ENCODE peak calls at places on chromosome 9, in nine cellular contexts. One of them, this sample, is unnamed.
A peak's percentile ranks its signal among the peaks of the same experiment; 100 is the strongest.

GRCh38 chr9:127417130-127418036 is 6.8 kb upstream of the ZNF79 start:
- DNase-seq in Peyer's patch: no peak
- DNase-seq in adrenal gland: no peak
- DNase-seq in psoas muscle: no peak
- DNase-seq in right atrium auricular region: no peak
- DNase-seq in fibroblast of lung: peak; percentile 33
- DNase-seq in lung: no peak
- DNase-seq in breast epithelium: no peak
- DNase-seq in neural progenitor cell: no peak
- DNase-seq in this sample: no peak

GRCh38 chr9:116156621-116157314 is 3.2 kb downstream of the PAPPA start:
- DNase-seq in Peyer's patch: peak; percentile 49
- DNase-seq in adrenal gland: peak; percentile 24
- DNase-seq in psoas muscle: peak; percentile 64
- DNase-seq in right atrium auricular region: peak; percentile 87
- DNase-seq in fibroblast of lung: peak; percentile 65
- DNase-seq in lung: peak; percentile 39
- DNase-seq in breast epithelium: no peak
- DNase-seq in neural progenitor cell: peak; percentile 67
- DNase-seq in this sample: peak; percentile 81

GRCh38 chr9:22392523-22392922 is 54.1 kb upstream of the DMRTA1 start:
- DNase-seq in Peyer's patch: no peak
- DNase-seq in adrenal gland: no peak
- DNase-seq in psoas muscle: no peak
- DNase-seq in right atrium auricular region: no peak
- DNase-seq in fibroblast of lung: no peak
- DNase-seq in lung: no peak
- DNase-seq in breast epithelium: no peak
- DNase-seq in neural progenitor cell: no peak
- DNase-seq in this sample: no peak

GRCh38 chr9:122186301-122186700 is 26.6 kb downstream of the MORN5 start:
- DNase-seq in Peyer's patch: peak; percentile 52
- DNase-seq in adrenal gland: no peak
- DNase-seq in psoas muscle: no peak
- DNase-seq in right atrium auricular region: no peak
- DNase-seq in fibroblast of lung: no peak
- DNase-seq in lung: no peak
- DNase-seq in breast epithelium: no peak
- DNase-seq in neural progenitor cell: peak; percentile 21
- DNase-seq in this sample: no peak

GRCh38 chr9:115261656-115262081 is 143.7 kb upstream of the TNC start:
- DNase-seq in Peyer's patch: no peak
- DNase-seq in adrenal gland: no peak
- DNase-seq in psoas muscle: no peak
- DNase-seq in right atrium auricular region: no peak
- DNase-seq in fibroblast of lung: peak; percentile 56
- DNase-seq in lung: no peak
- DNase-seq in breast epithelium: no peak
- DNase-seq in neural progenitor cell: no peak
- DNase-seq in this sample: no peak

GRCh38 chr9:110426052-110426709 is 88.5 kb upstream of the TXNDC8 start:
- DNase-seq in Peyer's patch: no peak
- DNase-seq in adrenal gland: no peak
- DNase-seq in psoas muscle: no peak
- DNase-seq in right atrium auricular region: no peak
- DNase-seq in fibroblast of lung: peak; percentile 40
- DNase-seq in lung: no peak
- DNase-seq in breast epithelium: no peak
- DNase-seq in neural progenitor cell: no peak
- DNase-seq in this sample: no peak

GRCh38 chr9:117344892-117345660 is 69.8 kb downstream of the ASTN2 start:
- DNase-seq in Peyer's patch: no peak
- DNase-seq in adrenal gland: no peak
- DNase-seq in psoas muscle: no peak
- DNase-seq in right atrium auricular region: no peak
- DNase-seq in fibroblast of lung: peak; percentile 1
- DNase-seq in lung: no peak
- DNase-seq in breast epithelium: no peak
- DNase-seq in neural progenitor cell: peak; percentile 70
- DNase-seq in this sample: no peak

GRCh38 chr9:14205463-14205862 is 108.5 kb downstream of the NFIB start:
- DNase-seq in Peyer's patch: no peak
- DNase-seq in adrenal gland: no peak
- DNase-seq in psoas muscle: no peak
- DNase-seq in right atrium auricular region: no peak
- DNase-seq in fibroblast of lung: peak; percentile 98
- DNase-seq in lung: no peak
- DNase-seq in breast epithelium: no peak
- DNase-seq in neural progenitor cell: no peak
- DNase-seq in this sample: no peak

GRCh38 chr9:92055624-92056023 is 59.6 kb downstream of the SPTLC1 start:
- DNase-seq in Peyer's patch: no peak
- DNase-seq in adrenal gland: no peak
- DNase-seq in psoas muscle: no peak
- DNase-seq in right atrium auricular region: no peak
- DNase-seq in fibroblast of lung: no peak
- DNase-seq in lung: no peak
- DNase-seq in breast epithelium: no peak
- DNase-seq in neural progenitor cell: peak; percentile 65
- DNase-seq in this sample: no peak

GRCh38 chr9:136054798-136055714 is 40.0 kb downstream of the NACC2 start:
- DNase-seq in Peyer's patch: no peak
- DNase-seq in adrenal gland: no peak
- DNase-seq in psoas muscle: no peak
- DNase-seq in right atrium auricular region: no peak
- DNase-seq in fibroblast of lung: no peak
- DNase-seq in lung: no peak
- DNase-seq in breast epithelium: no peak
- DNase-seq in neural progenitor cell: no peak
- DNase-seq in this sample: no peak

GRCh38 chr9:124295097-124295794 is 37.5 kb downstream of the NEK6 start:
- DNase-seq in Peyer's patch: no peak
- DNase-seq in adrenal gland: no peak
- DNase-seq in psoas muscle: no peak
- DNase-seq in right atrium auricular region: no peak
- DNase-seq in fibroblast of lung: peak; percentile 62
- DNase-seq in lung: no peak
- DNase-seq in breast epithelium: no peak
- DNase-seq in neural progenitor cell: no peak
- DNase-seq in this sample: no peak

GRCh38 chr9:2271426-2271825 is 256.3 kb downstream of the SMARCA2 start:
- DNase-seq in Peyer's patch: peak; percentile 60
- DNase-seq in adrenal gland: peak; percentile 74
- DNase-seq in psoas muscle: peak; percentile 33
- DNase-seq in right atrium auricular region: no peak
- DNase-seq in fibroblast of lung: peak; percentile 10
- DNase-seq in lung: no peak
- DNase-seq in breast epithelium: no peak
- DNase-seq in neural progenitor cell: no peak
- DNase-seq in this sample: no peak

DNA sequence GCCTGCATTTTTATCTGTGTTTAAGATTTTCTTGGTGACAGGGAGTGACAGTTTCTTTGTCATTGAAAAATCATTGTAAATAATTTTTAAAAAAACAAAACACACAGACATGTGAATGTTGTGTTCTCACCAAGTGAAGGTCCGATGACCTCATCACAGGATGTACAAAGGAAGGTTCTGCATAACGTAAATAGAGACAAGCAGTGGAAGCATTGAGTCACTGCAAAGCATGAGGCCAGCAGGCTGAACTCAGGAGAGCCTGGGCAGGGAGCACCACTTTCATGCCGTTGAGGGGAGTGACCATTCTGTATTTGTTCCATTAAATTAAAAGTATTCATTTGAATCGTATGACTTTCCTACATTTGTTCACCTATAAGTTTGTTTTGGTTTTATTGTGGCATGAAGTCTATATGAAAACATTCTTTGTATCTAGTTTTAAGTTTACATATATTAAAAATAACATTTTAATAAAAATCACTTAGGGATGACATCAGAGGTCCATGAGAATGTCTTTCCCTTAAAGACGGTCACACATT is 70.4 kb upstream of the TLE1 start:
- DNase-seq in Peyer's patch: no peak
- DNase-seq in adrenal gland: peak; percentile 82
- DNase-seq in psoas muscle: no peak
- DNase-seq in right atrium auricular region: peak; percentile 61
- DNase-seq in fibroblast of lung: peak; percentile 97
- DNase-seq in lung: no peak
- DNase-seq in breast epithelium: no peak
- DNase-seq in neural progenitor cell: no peak
- DNase-seq in this sample: no peak
- H3K4me1 ChIP-seq in Peyer's patch: no peaks in the 10 kb centered on the region
- H3K4me1 ChIP-seq in adrenal gland: no peaks in the 10 kb centered on the region
- H3K4me1 ChIP-seq in psoas muscle: no peaks in the 10 kb centered on the region
- H3K4me1 ChIP-seq in right atrium auricular region: no peaks in the 10 kb centered on the region
- H3K4me1 ChIP-seq in fibroblast of lung: no peaks in the 10 kb centered on the region
- H3K4me1 ChIP-seq in lung: no peaks in the 10 kb centered on the region
- H3K4me1 ChIP-seq in breast epithelium: no peaks in the 10 kb centered on the region
- H3K4me1 ChIP-seq in neural progenitor cell: peaks cover 19% of the 10 kb centered on the region
- H3K4me1 ChIP-seq in this sample: no peaks in the 10 kb centered on the region

GRCh38 chr9:79578891-79579290 is 7.1 kb downstream of the TLE4 start:
- DNase-seq in Peyer's patch: no peak
- DNase-seq in adrenal gland: no peak
- DNase-seq in psoas muscle: no peak
- DNase-seq in right atrium auricular region: no peak
- DNase-seq in fibroblast of lung: no peak
- DNase-seq in lung: no peak
- DNase-seq in breast epithelium: no peak
- DNase-seq in neural progenitor cell: no peak
- DNase-seq in this sample: no peak
- H3K4me1 ChIP-seq in Peyer's patch: no peaks in the 10 kb centered on the region
- H3K4me1 ChIP-seq in adrenal gland: peaks cover 78% of the 10 kb centered on the region
- H3K4me1 ChIP-seq in psoas muscle: peaks cover 95% of the 10 kb centered on the region
- H3K4me1 ChIP-seq in right atrium auricular region: no peaks in the 10 kb centered on the region
- H3K4me1 ChIP-seq in fibroblast of lung: peaks cover 7% of the 10 kb centered on the region
- H3K4me1 ChIP-seq in lung: peaks cover 14% of the 10 kb centered on the region
- H3K4me1 ChIP-seq in breast epithelium: no peaks in the 10 kb centered on the region
- H3K4me1 ChIP-seq in neural progenitor cell: peaks cover 81% of the 10 kb centered on the region
- H3K4me1 ChIP-seq in this sample: no peaks in the 10 kb centered on the region

DNA sequence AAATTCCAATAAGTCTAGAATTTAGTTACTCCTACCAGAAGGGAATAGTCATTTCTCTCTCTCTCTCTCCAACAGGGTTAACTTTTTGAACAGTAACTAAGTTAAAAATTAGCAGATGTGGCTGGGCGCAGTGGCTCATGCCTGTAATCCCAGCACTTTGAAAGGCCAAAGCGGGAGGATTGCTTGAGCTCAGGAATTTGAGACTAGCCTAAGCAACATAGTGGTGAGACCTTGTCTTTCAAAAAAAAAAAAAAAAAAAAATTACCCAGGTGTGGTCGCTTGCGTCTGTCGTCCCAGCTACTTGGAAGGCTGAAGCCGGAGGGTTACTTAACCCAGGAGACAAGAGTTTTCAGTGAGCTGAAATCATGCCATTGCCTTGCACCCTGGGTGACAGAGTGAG is 639.7 kb downstream of the PTPRD start:
- DNase-seq in Peyer's patch: no peak
- DNase-seq in adrenal gland: no peak
- DNase-seq in psoas muscle: no peak
- DNase-seq in right atrium auricular region: no peak
- DNase-seq in fibroblast of lung: no peak
- DNase-seq in lung: no peak
- DNase-seq in breast epithelium: no peak
- DNase-seq in neural progenitor cell: peak; percentile 6
- DNase-seq in this sample: no peak
- H3K4me1 ChIP-seq in Peyer's patch: no peaks in the 10 kb centered on the region
- H3K4me1 ChIP-seq in adrenal gland: no peaks in the 10 kb centered on the region
- H3K4me1 ChIP-seq in psoas muscle: no peaks in the 10 kb centered on the region
- H3K4me1 ChIP-seq in right atrium auricular region: no peaks in the 10 kb centered on the region
- H3K4me1 ChIP-seq in fibroblast of lung: no peaks in the 10 kb centered on the region
- H3K4me1 ChIP-seq in lung: no peaks in the 10 kb centered on the region
- H3K4me1 ChIP-seq in breast epithelium: no peaks in the 10 kb centered on the region
- H3K4me1 ChIP-seq in neural progenitor cell: peaks cover 14% of the 10 kb centered on the region
- H3K4me1 ChIP-seq in this sample: no peaks in the 10 kb centered on the region

DNA sequence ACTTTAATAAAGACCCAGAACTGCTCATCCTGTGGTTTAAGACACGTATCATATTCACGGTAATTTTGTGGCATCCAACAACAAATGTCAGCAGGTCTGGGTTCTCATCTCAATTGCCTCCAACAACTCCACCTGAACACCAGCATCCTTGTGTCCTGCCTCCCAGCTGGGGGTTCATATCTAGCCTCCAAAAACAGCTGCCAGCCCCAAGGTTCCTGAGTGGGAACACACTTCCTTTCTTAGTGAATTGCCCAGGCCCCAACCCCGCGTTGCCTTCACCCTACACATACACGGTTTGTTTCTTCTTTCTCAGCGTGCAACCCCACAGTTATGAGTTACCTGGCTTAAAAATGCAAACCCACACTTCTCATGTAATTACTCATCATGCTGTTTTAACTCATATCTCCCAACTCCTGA is 77.9 kb downstream of the SEMA4D start:
- DNase-seq in Peyer's patch: no peak
- DNase-seq in adrenal gland: no peak
- DNase-seq in psoas muscle: no peak
- DNase-seq in right atrium auricular region: no peak
- DNase-seq in fibroblast of lung: no peak
- DNase-seq in lung: no peak
- DNase-seq in breast epithelium: no peak
- DNase-seq in neural progenitor cell: no peak
- DNase-seq in this sample: no peak
- H3K4me1 ChIP-seq in Peyer's patch: peaks cover 2% of the 10 kb centered on the region
- H3K4me1 ChIP-seq in adrenal gland: peaks cover 6% of the 10 kb centered on the region
- H3K4me1 ChIP-seq in psoas muscle: peaks cover 20% of the 10 kb centered on the region
- H3K4me1 ChIP-seq in right atrium auricular region: no peaks in the 10 kb centered on the region
- H3K4me1 ChIP-seq in fibroblast of lung: no peaks in the 10 kb centered on the region
- H3K4me1 ChIP-seq in lung: no peaks in the 10 kb centered on the region
- H3K4me1 ChIP-seq in breast epithelium: no peaks in the 10 kb centered on the region
- H3K4me1 ChIP-seq in neural progenitor cell: peaks cover 3% of the 10 kb centered on the region
- H3K4me1 ChIP-seq in this sample: no peaks in the 10 kb centered on the region

GRCh38 chr9:7169717-7170348 is 412.1 kb downstream of the KDM4C start:
- DNase-seq in Peyer's patch: no peak
- DNase-seq in adrenal gland: no peak
- DNase-seq in psoas muscle: no peak
- DNase-seq in right atrium auricular region: no peak
- DNase-seq in fibroblast of lung: peak; percentile 38
- DNase-seq in lung: no peak
- DNase-seq in breast epithelium: no peak
- DNase-seq in neural progenitor cell: no peak
- DNase-seq in this sample: no peak
- H3K4me1 ChIP-seq in Peyer's patch: no peaks in the 10 kb centered on the region
- H3K4me1 ChIP-seq in adrenal gland: no peaks in the 10 kb centered on the region
- H3K4me1 ChIP-seq in psoas muscle: peaks cover 26% of the 10 kb centered on the region
- H3K4me1 ChIP-seq in right atrium auricular region: no peaks in the 10 kb centered on the region
- H3K4me1 ChIP-seq in fibroblast of lung: no peaks in the 10 kb centered on the region
- H3K4me1 ChIP-seq in lung: peaks cover 10% of the 10 kb centered on the region
- H3K4me1 ChIP-seq in breast epithelium: no peaks in the 10 kb centered on the region
- H3K4me1 ChIP-seq in neural progenitor cell: peaks cover 21% of the 10 kb centered on the region
- H3K4me1 ChIP-seq in this sample: no peaks in the 10 kb centered on the region